ENCODE peak calls at places on chromosomes 1 and 21, in five cellular contexts. One of them, this sample, is unnamed.
A peak's percentile ranks its signal among the peaks of the same experiment; 100 is the strongest.

GRCh38 chr1:10888289-10888688 is 91.8 kb upstream of the CASZ1 start:
- DNase-seq in endodermal cell: peak; percentile 82
- DNase-seq in DND-41: no peak
- DNase-seq in AG04450: no peak
- DNase-seq in heart right ventricle: no peak
- DNase-seq in this sample: no peak

GRCh38 chr1:31701137-31701736 is 2.6 kb downstream of the COL16A1 start:
- DNase-seq in endodermal cell: peak; percentile 62
- DNase-seq in DND-41: peak; percentile 39
- DNase-seq in AG04450: peak; percentile 94
- DNase-seq in heart right ventricle: peak; percentile 89
- DNase-seq in this sample: peak; percentile 99

GRCh38 chr1:183932412-183932811 is 105.1 kb downstream of the COLGALT2 start:
- DNase-seq in endodermal cell: no peak
- DNase-seq in DND-41: no peak
- DNase-seq in AG04450: peak; percentile 78
- DNase-seq in heart right ventricle: peak; percentile 85
- DNase-seq in this sample: peak; percentile 87

GRCh38 chr1:191578281-191578680 is 580.0 kb upstream of the RGS18 start:
- DNase-seq in endodermal cell: no peak
- DNase-seq in DND-41: no peak
- DNase-seq in AG04450: no peak
- DNase-seq in heart right ventricle: no peak
- DNase-seq in this sample: no peak

GRCh38 chr1:15033264-15033663 is 120.3 kb upstream of the TMEM51 start:
- DNase-seq in endodermal cell: no peak
- DNase-seq in DND-41: no peak
- DNase-seq in AG04450: peak; percentile 73
- DNase-seq in heart right ventricle: no peak
- DNase-seq in this sample: no peak

GRCh38 chr1:39753132-39754025 is 14.7 kb downstream of the PPIE start:
- DNase-seq in endodermal cell: no peak
- DNase-seq in DND-41: no peak
- DNase-seq in AG04450: no peak
- DNase-seq in heart right ventricle: no peak
- DNase-seq in this sample: no peak

GRCh38 chr1:108049083-108049819 is 84.3 kb upstream of the VAV3 start:
- DNase-seq in endodermal cell: peak; percentile 86
- DNase-seq in DND-41: peak; percentile 62
- DNase-seq in AG04450: no peak
- DNase-seq in heart right ventricle: peak; percentile 36
- DNase-seq in this sample: no peak

GRCh38 chr1:116910379-116911165 is 856 bp downstream of the PTGFRN start:
- DNase-seq in endodermal cell: peak; percentile 78
- DNase-seq in DND-41: no peak
- DNase-seq in AG04450: no peak
- DNase-seq in heart right ventricle: peak; percentile 31
- DNase-seq in this sample: peak; percentile 64

GRCh38 chr21:21052672-21053071 is 54.5 kb downstream of the NCAM2 start:
- DNase-seq in endodermal cell: no peak
- DNase-seq in DND-41: no peak
- DNase-seq in AG04450: no peak
- DNase-seq in heart right ventricle: no peak
- DNase-seq in this sample: no peak

GRCh38 chr1:66678151-66678550 is 74.1 kb upstream of the DYNLT5 start:
- DNase-seq in endodermal cell: no peak
- DNase-seq in DND-41: no peak
- DNase-seq in AG04450: no peak
- DNase-seq in heart right ventricle: no peak
- DNase-seq in this sample: no peak

GRCh38 chr1:20380616-20381035 is 90.0 kb downstream of the VWA5B1 start:
- DNase-seq in endodermal cell: no peak
- DNase-seq in DND-41: no peak
- DNase-seq in AG04450: peak; percentile 85
- DNase-seq in heart right ventricle: no peak
- DNase-seq in this sample: no peak

GRCh38 chr1:18803859-18804258 is 55.6 kb downstream of the TAS1R2 start:
- DNase-seq in endodermal cell: no peak
- DNase-seq in DND-41: no peak
- DNase-seq in AG04450: no peak
- DNase-seq in heart right ventricle: no peak
- DNase-seq in this sample: no peak

GRCh38 chr1:30095051-30095450 is 628.3 kb downstream of the MATN1 start:
- DNase-seq in endodermal cell: no peak
- DNase-seq in DND-41: no peak
- DNase-seq in AG04450: no peak
- DNase-seq in heart right ventricle: no peak
- DNase-seq in this sample: no peak

GRCh38 chr21:25855591-25855990 is 120.8 kb downstream of the GABPA start:
- DNase-seq in endodermal cell: no peak
- DNase-seq in DND-41: no peak
- DNase-seq in AG04450: no peak
- DNase-seq in heart right ventricle: no peak
- DNase-seq in this sample: no peak

GRCh38 chr1:40745180-40745579 is 38.4 kb upstream of the KCNQ4 start:
- DNase-seq in endodermal cell: no peak
- DNase-seq in DND-41: no peak
- DNase-seq in AG04450: peak; percentile 32
- DNase-seq in heart right ventricle: no peak
- DNase-seq in this sample: no peak

GRCh38 chr1:102776074-102776473 is 332.2 kb downstream of the COL11A1 start:
- DNase-seq in endodermal cell: peak; percentile 81
- DNase-seq in DND-41: no peak
- DNase-seq in AG04450: no peak
- DNase-seq in heart right ventricle: no peak
- DNase-seq in this sample: no peak

GRCh38 chr1:185716095-185716494 is 18.1 kb upstream of the HMCN1 start:
- DNase-seq in endodermal cell: no peak
- DNase-seq in DND-41: no peak
- DNase-seq in AG04450: no peak
- DNase-seq in heart right ventricle: no peak
- DNase-seq in this sample: no peak

GRCh38 chr1:20721117-20722061 is 3.6 kb upstream of the KIF17 start:
- DNase-seq in endodermal cell: peak; percentile 33
- DNase-seq in DND-41: no peak
- DNase-seq in AG04450: no peak
- DNase-seq in heart right ventricle: no peak
- DNase-seq in this sample: no peak

GRCh38 chr1:221739018-221739676 is 2.7 kb downstream of the DUSP10 start:
- DNase-seq in endodermal cell: no peak
- DNase-seq in DND-41: no peak
- DNase-seq in AG04450: no peak
- DNase-seq in heart right ventricle: no peak
- DNase-seq in this sample: no peak

GRCh38 chr1:85328713-85329376 is 52.4 kb upstream of the BCL10 start:
- DNase-seq in endodermal cell: peak; percentile 78
- DNase-seq in DND-41: no peak
- DNase-seq in AG04450: peak; percentile 96
- DNase-seq in heart right ventricle: peak; percentile 43
- DNase-seq in this sample: no peak

GRCh38 chr1:212450331-212450881 is 17.7 kb downstream of the NENF start:
- DNase-seq in endodermal cell: no peak
- DNase-seq in DND-41: no peak
- DNase-seq in AG04450: no peak
- DNase-seq in heart right ventricle: peak; percentile 54
- DNase-seq in this sample: no peak

GRCh38 chr1:3785458-3786157 is 10.7 kb downstream of the LRRC47 start:
- DNase-seq in endodermal cell: peak; percentile 90
- DNase-seq in DND-41: no peak
- DNase-seq in AG04450: no peak
- DNase-seq in heart right ventricle: no peak
- DNase-seq in this sample: no peak

GRCh38 chr1:184555665-184556641 is 169.1 kb downstream of the C1orf21 start:
- DNase-seq in endodermal cell: no peak
- DNase-seq in DND-41: no peak
- DNase-seq in AG04450: no peak
- DNase-seq in heart right ventricle: no peak
- DNase-seq in this sample: no peak

GRCh38 chr1:53060580-53060979 is 1.4 kb upstream of the PODN start:
- DNase-seq in endodermal cell: no peak
- DNase-seq in DND-41: no peak
- DNase-seq in AG04450: peak; percentile 26
- DNase-seq in heart right ventricle: no peak
- DNase-seq in this sample: peak; percentile 69

GRCh38 chr1:244273845-244274619 is 177.7 kb downstream of the ADSS2 start:
- DNase-seq in endodermal cell: peak; percentile 57
- DNase-seq in DND-41: peak; percentile 11
- DNase-seq in AG04450: peak; percentile 99
- DNase-seq in heart right ventricle: peak; percentile 54
- DNase-seq in this sample: peak; percentile 69

GRCh38 chr1:198032668-198033067 is 115.5 kb downstream of the LHX9 start:
- DNase-seq in endodermal cell: no peak
- DNase-seq in DND-41: no peak
- DNase-seq in AG04450: no peak
- DNase-seq in heart right ventricle: no peak
- DNase-seq in this sample: no peak

GRCh38 chr1:2538872-2539271 is 8.8 kb upstream of the HES5 start:
- DNase-seq in endodermal cell: no peak
- DNase-seq in DND-41: no peak
- DNase-seq in AG04450: no peak
- DNase-seq in heart right ventricle: no peak
- DNase-seq in this sample: no peak

This sample was measured in right atrium auricular region.